ENCODE peak calls at places on chromosomes 3 and 15, in six cellular contexts. One of them, this sample, is unnamed.

GRCh38 chr3:122679467-122680291 is 960 bp upstream of the PARP14 start:
- DNase-seq in upper lobe of right lung: peak
- DNase-seq in AG04450: no peak
- DNase-seq in uterus: peak
- DNase-seq in cardiac fibroblast: peak
- DNase-seq in fibroblast of villous mesenchyme: peak
- DNase-seq in this sample: no peak

GRCh38 chr3:62708642-62709041 is 166.6 kb downstream of the CADPS start:
- DNase-seq in upper lobe of right lung: no peak
- DNase-seq in AG04450: no peak
- DNase-seq in uterus: no peak
- DNase-seq in cardiac fibroblast: no peak
- DNase-seq in fibroblast of villous mesenchyme: no peak
- DNase-seq in this sample: no peak

GRCh38 chr3:8186213-8186612 is 315.4 kb upstream of the LMCD1 start:
- DNase-seq in upper lobe of right lung: no peak
- DNase-seq in AG04450: no peak
- DNase-seq in uterus: no peak
- DNase-seq in cardiac fibroblast: no peak
- DNase-seq in fibroblast of villous mesenchyme: no peak
- DNase-seq in this sample: no peak

GRCh38 chr3:99868438-99868723 is 50.7 kb downstream of the CMSS1 start:
- DNase-seq in upper lobe of right lung: no peak
- DNase-seq in AG04450: no peak
- DNase-seq in uterus: no peak
- DNase-seq in cardiac fibroblast: peak
- DNase-seq in fibroblast of villous mesenchyme: peak
- DNase-seq in this sample: peak

GRCh38 chr3:118501152-118501551 is 533.5 kb downstream of the IGSF11 start:
- DNase-seq in upper lobe of right lung: peak
- DNase-seq in AG04450: no peak
- DNase-seq in uterus: peak
- DNase-seq in cardiac fibroblast: no peak
- DNase-seq in fibroblast of villous mesenchyme: no peak
- DNase-seq in this sample: peak

GRCh38 chr3:25438791-25439555 is 10.9 kb downstream of the RARB start:
- DNase-seq in upper lobe of right lung: no peak
- DNase-seq in AG04450: no peak
- DNase-seq in uterus: no peak
- DNase-seq in cardiac fibroblast: peak
- DNase-seq in fibroblast of villous mesenchyme: peak
- DNase-seq in this sample: no peak

GRCh38 chr3:51708216-51708845 is 1.5 kb downstream of the GRM2 start:
- DNase-seq in upper lobe of right lung: peak
- DNase-seq in AG04450: no peak
- DNase-seq in uterus: peak
- DNase-seq in cardiac fibroblast: no peak
- DNase-seq in fibroblast of villous mesenchyme: no peak
- DNase-seq in this sample: no peak

GRCh38 chr15:73318463-73319351 is 50.1 kb downstream of the HCN4 start:
- DNase-seq in upper lobe of right lung: peak
- DNase-seq in AG04450: no peak
- DNase-seq in uterus: no peak
- DNase-seq in cardiac fibroblast: no peak
- DNase-seq in fibroblast of villous mesenchyme: no peak
- DNase-seq in this sample: no peak

GRCh38 chr15:63440756-63441155 is 59.1 kb upstream of the CA12 start:
- DNase-seq in upper lobe of right lung: no peak
- DNase-seq in AG04450: no peak
- DNase-seq in uterus: no peak
- DNase-seq in cardiac fibroblast: no peak
- DNase-seq in fibroblast of villous mesenchyme: no peak
- DNase-seq in this sample: no peak

GRCh38 chr3:107881517-107881916 is 209.3 kb downstream of the CD47 start:
- DNase-seq in upper lobe of right lung: no peak
- DNase-seq in AG04450: no peak
- DNase-seq in uterus: no peak
- DNase-seq in cardiac fibroblast: no peak
- DNase-seq in fibroblast of villous mesenchyme: no peak
- DNase-seq in this sample: no peak

GRCh38 chr3:107882881-107883280 is 207.9 kb downstream of the CD47 start:
- DNase-seq in upper lobe of right lung: no peak
- DNase-seq in AG04450: no peak
- DNase-seq in uterus: no peak
- DNase-seq in cardiac fibroblast: no peak
- DNase-seq in fibroblast of villous mesenchyme: no peak
- DNase-seq in this sample: no peak

GRCh38 chr3:107880702-107881101 is 210.1 kb downstream of the CD47 start:
- DNase-seq in upper lobe of right lung: no peak
- DNase-seq in AG04450: no peak
- DNase-seq in uterus: no peak
- DNase-seq in cardiac fibroblast: no peak
- DNase-seq in fibroblast of villous mesenchyme: no peak
- DNase-seq in this sample: no peak

GRCh38 chr3:107884028-107884427 is 206.8 kb downstream of the CD47 start:
- DNase-seq in upper lobe of right lung: no peak
- DNase-seq in AG04450: no peak
- DNase-seq in uterus: no peak
- DNase-seq in cardiac fibroblast: no peak
- DNase-seq in fibroblast of villous mesenchyme: no peak
- DNase-seq in this sample: no peak

GRCh38 chr3:107882261-107882660 is 208.6 kb downstream of the CD47 start:
- DNase-seq in upper lobe of right lung: no peak
- DNase-seq in AG04450: no peak
- DNase-seq in uterus: no peak
- DNase-seq in cardiac fibroblast: no peak
- DNase-seq in fibroblast of villous mesenchyme: no peak
- DNase-seq in this sample: no peak
- H3K4me3 ChIP-seq in upper lobe of right lung: no peak
- H3K4me3 ChIP-seq in AG04450: no peak
- H3K4me3 ChIP-seq in uterus: no peak
- H3K4me3 ChIP-seq in cardiac fibroblast: no peak
- H3K4me3 ChIP-seq in fibroblast of villous mesenchyme: no peak
- H3K4me3 ChIP-seq in this sample: no peak

DNA sequence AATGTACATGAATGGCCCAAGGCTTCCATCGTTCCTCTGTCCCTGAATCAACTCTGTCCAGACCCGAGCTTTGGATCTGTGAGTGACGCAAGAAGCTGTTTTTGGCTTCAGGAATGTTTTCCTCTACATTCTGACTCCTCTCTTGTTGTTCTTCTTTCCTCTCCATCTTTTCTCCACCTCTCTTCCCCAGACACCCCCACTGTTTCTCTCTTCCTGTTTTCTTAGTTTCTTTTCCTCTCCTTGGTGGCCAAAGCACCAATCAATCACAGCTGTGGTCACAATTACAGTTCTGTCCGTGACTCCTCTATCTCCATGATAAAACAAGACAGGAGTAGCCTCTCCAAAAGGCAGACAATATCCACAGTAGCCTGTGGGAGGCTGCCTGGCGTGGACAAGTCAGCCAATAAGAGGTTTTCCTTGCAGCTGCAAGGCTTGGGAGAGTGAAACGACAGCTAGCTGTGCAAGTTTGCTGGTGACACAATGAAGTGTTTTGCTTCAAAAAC is 4.9 kb upstream of the TMEM212 start:
- DNase-seq in upper lobe of right lung: no peak
- DNase-seq in AG04450: no peak
- DNase-seq in uterus: peak
- DNase-seq in cardiac fibroblast: peak
- DNase-seq in fibroblast of villous mesenchyme: peak
- DNase-seq in this sample: no peak
- TF ChIP-seq CTCF in upper lobe of right lung: peak
- TF ChIP-seq CTCF in AG04450: peak
- TF ChIP-seq CTCF in uterus: no peak
- TF ChIP-seq CTCF in cardiac fibroblast: peak
- TF ChIP-seq CTCF in fibroblast of villous mesenchyme: peak
- TF ChIP-seq CTCF in this sample: no peak

DNA sequence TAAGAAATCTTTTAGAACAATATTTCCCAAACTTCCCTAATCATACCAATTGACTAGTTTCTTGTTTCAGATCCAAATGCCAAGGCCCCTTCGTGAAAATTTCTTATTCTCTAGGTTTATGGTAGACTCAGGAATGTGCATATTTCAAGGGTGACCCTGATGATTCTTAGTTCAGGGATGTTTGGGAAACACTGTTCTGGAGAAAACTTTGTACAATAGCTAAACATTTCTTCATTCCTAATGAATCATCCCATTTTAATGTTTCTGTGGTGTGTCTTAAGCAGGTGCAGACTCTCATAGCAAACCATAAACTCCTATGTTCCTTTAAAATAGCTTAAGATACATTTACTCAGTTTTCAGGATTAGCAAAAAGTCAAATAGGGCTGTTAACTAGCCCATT is 314.5 kb downstream of the TIGIT start:
- DNase-seq in upper lobe of right lung: no peak
- DNase-seq in AG04450: peak
- DNase-seq in uterus: no peak
- DNase-seq in cardiac fibroblast: peak
- DNase-seq in fibroblast of villous mesenchyme: peak
- DNase-seq in this sample: peak
- H3K4me3 ChIP-seq in upper lobe of right lung: no peak
- H3K4me3 ChIP-seq in AG04450: no peak
- H3K4me3 ChIP-seq in uterus: no peak
- H3K4me3 ChIP-seq in cardiac fibroblast: no peak
- H3K4me3 ChIP-seq in fibroblast of villous mesenchyme: no peak
- H3K4me3 ChIP-seq in this sample: no peak

DNA sequence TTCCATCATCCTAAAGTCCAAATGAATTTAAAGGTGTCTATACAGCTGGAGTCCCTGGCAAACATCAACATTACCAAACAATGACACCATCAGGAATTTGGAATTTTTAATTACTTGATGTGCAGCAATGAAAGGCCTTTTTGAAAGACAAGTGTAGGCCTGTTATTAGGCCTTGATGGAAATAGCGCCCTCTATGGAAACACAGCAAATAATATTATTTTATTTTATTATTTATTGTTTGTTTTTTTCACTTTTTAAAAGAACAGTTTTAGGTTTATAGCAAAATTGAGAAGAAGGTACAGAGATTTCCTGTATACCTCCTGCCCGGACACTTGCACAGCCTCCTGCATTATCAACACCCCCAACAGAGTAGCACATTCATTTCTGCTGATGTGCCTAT is 18.1 kb upstream of the OR5AC2 start:
- DNase-seq in upper lobe of right lung: no peak
- DNase-seq in AG04450: no peak
- DNase-seq in uterus: no peak
- DNase-seq in cardiac fibroblast: no peak
- DNase-seq in fibroblast of villous mesenchyme: no peak
- DNase-seq in this sample: peak
- TF ChIP-seq CTCF in upper lobe of right lung: peak
- TF ChIP-seq CTCF in AG04450: no peak
- TF ChIP-seq CTCF in uterus: no peak
- TF ChIP-seq CTCF in cardiac fibroblast: no peak
- TF ChIP-seq CTCF in fibroblast of villous mesenchyme: peak
- TF ChIP-seq CTCF in this sample: peak

GRCh38 chr15:66563566-66564110 is 2.2 kb downstream of the LCTL start:
- DNase-seq in upper lobe of right lung: no peak
- DNase-seq in AG04450: no peak
- DNase-seq in uterus: no peak
- DNase-seq in cardiac fibroblast: no peak
- DNase-seq in fibroblast of villous mesenchyme: no peak
- DNase-seq in this sample: no peak

GRCh38 chr15:66565731-66566130 is at the start of gene LCTL:
- DNase-seq in upper lobe of right lung: peak
- DNase-seq in AG04450: peak
- DNase-seq in uterus: no peak
- DNase-seq in cardiac fibroblast: peak
- DNase-seq in fibroblast of villous mesenchyme: peak
- DNase-seq in this sample: peak

GRCh38 chr15:66563126-66563525 is 2.7 kb downstream of the LCTL start:
- DNase-seq in upper lobe of right lung: no peak
- DNase-seq in AG04450: no peak
- DNase-seq in uterus: no peak
- DNase-seq in cardiac fibroblast: no peak
- DNase-seq in fibroblast of villous mesenchyme: peak
- DNase-seq in this sample: peak

GRCh38 chr15:66565141-66565595 is 630 bp downstream of the LCTL start:
- DNase-seq in upper lobe of right lung: peak
- DNase-seq in AG04450: no peak
- DNase-seq in uterus: no peak
- DNase-seq in cardiac fibroblast: no peak
- DNase-seq in fibroblast of villous mesenchyme: no peak
- DNase-seq in this sample: no peak

DNA sequence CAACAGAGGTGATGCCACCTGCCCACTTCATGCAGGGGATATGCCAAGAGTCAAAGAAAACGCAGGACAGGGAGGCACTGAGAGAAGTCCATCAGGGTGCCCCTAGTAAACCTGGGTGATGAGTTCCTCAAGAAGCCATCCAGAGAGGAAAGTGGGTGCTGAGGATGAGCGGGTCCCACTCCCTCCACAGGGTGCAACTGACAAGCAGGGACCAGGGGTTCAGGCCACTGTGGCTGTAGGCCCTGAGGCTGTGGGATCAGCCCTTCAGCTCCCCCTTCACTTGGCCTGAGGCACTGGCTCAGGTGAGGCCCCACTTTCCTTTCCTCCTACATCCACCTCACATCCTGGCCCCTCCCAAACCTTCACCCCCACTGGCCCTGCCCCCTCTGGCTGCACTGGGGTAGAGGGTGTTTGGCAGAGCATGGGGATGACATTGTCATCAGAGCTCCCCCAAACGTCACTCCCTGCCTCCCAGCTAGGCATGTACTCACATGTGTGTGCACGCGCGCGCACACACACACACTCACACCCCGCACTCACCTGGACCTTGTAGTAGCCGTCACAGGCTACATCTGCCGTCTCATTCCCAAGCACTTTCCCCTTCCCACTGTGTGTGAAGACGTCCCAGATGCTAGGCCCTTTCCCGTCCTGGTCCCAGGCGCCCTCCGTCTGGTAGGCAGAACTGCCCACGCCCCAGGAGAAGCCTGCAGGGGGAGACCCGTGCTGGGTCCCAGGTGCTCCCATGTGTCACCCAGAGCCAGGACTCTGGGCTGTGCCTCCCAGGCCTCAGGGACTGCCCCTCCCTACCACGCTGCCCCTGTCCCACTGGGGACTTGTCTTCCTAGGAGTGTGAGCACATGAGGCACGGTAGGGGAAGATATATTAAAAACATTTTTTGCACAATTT is 1.4 kb downstream of the LCTL start:
- DNase-seq in upper lobe of right lung: peak
- DNase-seq in AG04450: no peak
- DNase-seq in uterus: no peak
- DNase-seq in cardiac fibroblast: no peak
- DNase-seq in fibroblast of villous mesenchyme: no peak
- DNase-seq in this sample: peak
- H3K4me3 ChIP-seq in upper lobe of right lung: no peak
- H3K4me3 ChIP-seq in AG04450: no peak
- H3K4me3 ChIP-seq in uterus: no peak
- H3K4me3 ChIP-seq in cardiac fibroblast: no peak
- H3K4me3 ChIP-seq in fibroblast of villous mesenchyme: no peak
- H3K4me3 ChIP-seq in this sample: no peak

GRCh38 chr3:156341831-156342416 is 213.0 kb downstream of the SSR3 start:
- DNase-seq in upper lobe of right lung: no peak
- DNase-seq in AG04450: no peak
- DNase-seq in uterus: no peak
- DNase-seq in cardiac fibroblast: no peak
- DNase-seq in fibroblast of villous mesenchyme: no peak
- DNase-seq in this sample: no peak
- TF ChIP-seq CTCF in upper lobe of right lung: no peak
- TF ChIP-seq CTCF in AG04450: no peak
- TF ChIP-seq CTCF in uterus: no peak
- TF ChIP-seq CTCF in cardiac fibroblast: no peak
- TF ChIP-seq CTCF in fibroblast of villous mesenchyme: no peak
- TF ChIP-seq CTCF in this sample: no peak

This sample was measured in epithelial cell of esophagus.